ENCODE peak calls at places on chromosomes 4 and X, in six cellular contexts. One of them, this sample, is unnamed.

GRCh38 chrX:46788902-46789301 is 30.0 kb upstream of the SLC9A7 start:
- DNase-seq in lung: no peak
- DNase-seq in HTR-8/SVneo: no peak
- DNase-seq in ecto neural progenitor cell: peak; percentile 47
- DNase-seq in cardiac muscle cell: no peak
- DNase-seq in hypothalamus: no peak
- DNase-seq in this sample: no peak

GRCh38 chr4:94695389-94695788 is 62.4 kb upstream of the BMPR1B start:
- DNase-seq in ecto neural progenitor cell: no peak
- DNase-seq in lung: no peak
- DNase-seq in cardiac muscle cell: no peak
- DNase-seq in HTR-8/SVneo: no peak
- DNase-seq in hypothalamus: no peak
- DNase-seq in this sample: no peak

GRCh38 chrX:1564750-1565683 is 26.4 kb upstream of the AKAP17A start:
- DNase-seq in HTR-8/SVneo: no peak
- DNase-seq in lung: peak; percentile 21
- DNase-seq in hypothalamus: no peak
- DNase-seq in cardiac muscle cell: no peak
- DNase-seq in ecto neural progenitor cell: no peak
- DNase-seq in this sample: no peak

GRCh38 chrX:117689956-117690355 is 426.7 kb downstream of the KLHL13 start:
- DNase-seq in cardiac muscle cell: no peak
- DNase-seq in ecto neural progenitor cell: no peak
- DNase-seq in hypothalamus: no peak
- DNase-seq in lung: no peak
- DNase-seq in HTR-8/SVneo: no peak
- DNase-seq in this sample: no peak

GRCh38 chrX:11010476-11010875 is 100.7 kb upstream of the HCCS start:
- DNase-seq in cardiac muscle cell: no peak
- DNase-seq in ecto neural progenitor cell: no peak
- DNase-seq in lung: no peak
- DNase-seq in hypothalamus: no peak
- DNase-seq in HTR-8/SVneo: no peak
- DNase-seq in this sample: no peak

GRCh38 chr4:85964298-85964697 is 395.6 kb downstream of the MAPK10 start:
- DNase-seq in cardiac muscle cell: no peak
- DNase-seq in lung: no peak
- DNase-seq in ecto neural progenitor cell: no peak
- DNase-seq in hypothalamus: no peak
- DNase-seq in HTR-8/SVneo: no peak
- DNase-seq in this sample: no peak

GRCh38 chr4:116531870-116532269 is 553.5 kb downstream of the TRAM1L1 start:
- DNase-seq in ecto neural progenitor cell: no peak
- DNase-seq in HTR-8/SVneo: no peak
- DNase-seq in cardiac muscle cell: no peak
- DNase-seq in hypothalamus: no peak
- DNase-seq in lung: no peak
- DNase-seq in this sample: no peak

GRCh38 chrX:107600366-107600765 is 27.9 kb upstream of the PRPS1 start:
- DNase-seq in hypothalamus: no peak
- DNase-seq in lung: no peak
- DNase-seq in HTR-8/SVneo: no peak
- DNase-seq in ecto neural progenitor cell: no peak
- DNase-seq in cardiac muscle cell: no peak
- DNase-seq in this sample: no peak

GRCh38 chr4:13325744-13326143 is 158.4 kb downstream of the RAB28 start:
- DNase-seq in HTR-8/SVneo: no peak
- DNase-seq in cardiac muscle cell: peak; percentile 44
- DNase-seq in ecto neural progenitor cell: no peak
- DNase-seq in hypothalamus: no peak
- DNase-seq in lung: no peak
- DNase-seq in this sample: no peak

GRCh38 chrX:15738686-15739016 is 581 bp downstream of the CA5B start:
- DNase-seq in hypothalamus: no peak
- DNase-seq in lung: no peak
- DNase-seq in HTR-8/SVneo: no peak
- DNase-seq in ecto neural progenitor cell: no peak
- DNase-seq in cardiac muscle cell: no peak
- DNase-seq in this sample: no peak

GRCh38 chrX:149510386-149510785 is 5.3 kb upstream of the IDS start:
- DNase-seq in HTR-8/SVneo: no peak
- DNase-seq in hypothalamus: no peak
- DNase-seq in lung: no peak
- DNase-seq in ecto neural progenitor cell: no peak
- DNase-seq in cardiac muscle cell: no peak
- DNase-seq in this sample: no peak

GRCh38 chr4:7425591-7426468 is 8.9 kb downstream of the PSAPL1 start:
- DNase-seq in HTR-8/SVneo: no peak
- DNase-seq in lung: no peak
- DNase-seq in cardiac muscle cell: no peak
- DNase-seq in hypothalamus: no peak
- DNase-seq in ecto neural progenitor cell: no peak
- DNase-seq in this sample: no peak

GRCh38 chrX:129115104-129115503 is 408.2 kb downstream of the SMARCA1 start:
- DNase-seq in HTR-8/SVneo: peak; percentile 0
- DNase-seq in hypothalamus: no peak
- DNase-seq in lung: no peak
- DNase-seq in cardiac muscle cell: peak; percentile 81
- DNase-seq in ecto neural progenitor cell: peak; percentile 54
- DNase-seq in this sample: no peak

GRCh38 chrX:149314031-149314430 is 191.1 kb downstream of the IDS start:
- DNase-seq in lung: no peak
- DNase-seq in ecto neural progenitor cell: no peak
- DNase-seq in HTR-8/SVneo: no peak
- DNase-seq in hypothalamus: no peak
- DNase-seq in cardiac muscle cell: no peak
- DNase-seq in this sample: no peak

GRCh38 chr4:74189331-74190043 is 31.6 kb downstream of the MTHFD2L start:
- DNase-seq in hypothalamus: no peak
- DNase-seq in ecto neural progenitor cell: no peak
- DNase-seq in HTR-8/SVneo: peak; percentile 8
- DNase-seq in lung: no peak
- DNase-seq in cardiac muscle cell: peak; percentile 47
- DNase-seq in this sample: no peak

GRCh38 chr4:17260395-17260907 is 251.4 kb downstream of the QDPR start:
- DNase-seq in HTR-8/SVneo: no peak
- DNase-seq in lung: no peak
- DNase-seq in cardiac muscle cell: no peak
- DNase-seq in hypothalamus: no peak
- DNase-seq in ecto neural progenitor cell: no peak
- DNase-seq in this sample: no peak

GRCh38 chr4:143399113-143399949 is 62.7 kb downstream of the GAB1 start:
- DNase-seq in cardiac muscle cell: peak; percentile 39
- DNase-seq in hypothalamus: no peak
- DNase-seq in ecto neural progenitor cell: no peak
- DNase-seq in HTR-8/SVneo: no peak
- DNase-seq in lung: no peak
- DNase-seq in this sample: no peak

GRCh38 chr4:108024078-108024990 is 34.6 kb downstream of the HADH start:
- DNase-seq in hypothalamus: no peak
- DNase-seq in lung: no peak
- DNase-seq in HTR-8/SVneo: no peak
- DNase-seq in cardiac muscle cell: no peak
- DNase-seq in ecto neural progenitor cell: no peak
- DNase-seq in this sample: no peak

GRCh38 chr4:123555500-123556273 is 159.1 kb downstream of the SPRY1 start:
- DNase-seq in cardiac muscle cell: peak; percentile 60
- DNase-seq in ecto neural progenitor cell: no peak
- DNase-seq in hypothalamus: no peak
- DNase-seq in lung: peak; percentile 89
- DNase-seq in HTR-8/SVneo: peak; percentile 62
- DNase-seq in this sample: peak; percentile 3

GRCh38 chr4:1523907-1524636 is 117.8 kb upstream of the NKX1-1 start:
- DNase-seq in HTR-8/SVneo: no peak
- DNase-seq in cardiac muscle cell: no peak
- DNase-seq in hypothalamus: no peak
- DNase-seq in ecto neural progenitor cell: no peak
- DNase-seq in lung: no peak
- DNase-seq in this sample: no peak

GRCh38 chr4:77184018-77184417 is 27.0 kb downstream of the CCNG2 start:
- DNase-seq in hypothalamus: no peak
- DNase-seq in cardiac muscle cell: no peak
- DNase-seq in lung: no peak
- DNase-seq in HTR-8/SVneo: no peak
- DNase-seq in ecto neural progenitor cell: no peak
- DNase-seq in this sample: no peak

GRCh38 chr4:107304699-107305286 is 268.7 kb upstream of the DKK2 start:
- DNase-seq in hypothalamus: no peak
- DNase-seq in HTR-8/SVneo: no peak
- DNase-seq in lung: no peak
- DNase-seq in ecto neural progenitor cell: no peak
- DNase-seq in cardiac muscle cell: peak; percentile 55
- DNase-seq in this sample: no peak

GRCh38 chr4:119111296-119111695 is 24.3 kb upstream of the MYOZ2 start:
- DNase-seq in cardiac muscle cell: no peak
- DNase-seq in lung: no peak
- DNase-seq in HTR-8/SVneo: no peak
- DNase-seq in hypothalamus: no peak
- DNase-seq in ecto neural progenitor cell: no peak
- DNase-seq in this sample: no peak

GRCh38 chr4:79886557-79886956 is 186.5 kb downstream of the ANTXR2 start:
- DNase-seq in HTR-8/SVneo: no peak
- DNase-seq in hypothalamus: no peak
- DNase-seq in lung: no peak
- DNase-seq in ecto neural progenitor cell: no peak
- DNase-seq in cardiac muscle cell: no peak
- DNase-seq in this sample: no peak

GRCh38 chrX:93591398-93591797 is 82.0 kb downstream of the NAP1L3 start:
- DNase-seq in lung: no peak
- DNase-seq in cardiac muscle cell: no peak
- DNase-seq in hypothalamus: no peak
- DNase-seq in ecto neural progenitor cell: no peak
- DNase-seq in HTR-8/SVneo: no peak
- DNase-seq in this sample: no peak

GRCh38 chrX:134717698-134718328 is 59.5 kb upstream of the PLAC1 start:
- DNase-seq in cardiac muscle cell: no peak
- DNase-seq in ecto neural progenitor cell: no peak
- DNase-seq in lung: no peak
- DNase-seq in hypothalamus: no peak
- DNase-seq in HTR-8/SVneo: no peak
- DNase-seq in this sample: no peak

GRCh38 chr4:13642576-13642975 is 15.1 kb upstream of the BOD1L1 start:
- DNase-seq in hypothalamus: no peak
- DNase-seq in HTR-8/SVneo: no peak
- DNase-seq in cardiac muscle cell: no peak
- DNase-seq in lung: no peak
- DNase-seq in ecto neural progenitor cell: no peak
- DNase-seq in this sample: peak; percentile 3

GRCh38 chr4:87819281-87819919 is 13.4 kb upstream of the MEPE start:
- DNase-seq in cardiac muscle cell: no peak
- DNase-seq in lung: no peak
- DNase-seq in hypothalamus: no peak
- DNase-seq in HTR-8/SVneo: peak; percentile 2
- DNase-seq in ecto neural progenitor cell: no peak
- DNase-seq in this sample: no peak

GRCh38 chr4:152390216-152390615 is 145.7 kb downstream of the FBXW7 start:
- DNase-seq in cardiac muscle cell: no peak
- DNase-seq in ecto neural progenitor cell: no peak
- DNase-seq in lung: no peak
- DNase-seq in HTR-8/SVneo: no peak
- DNase-seq in hypothalamus: no peak
- DNase-seq in this sample: no peak

GRCh38 chr4:138869631-138870030 is 145.9 kb upstream of the NOCT start:
- DNase-seq in cardiac muscle cell: no peak
- DNase-seq in lung: no peak
- DNase-seq in hypothalamus: no peak
- DNase-seq in ecto neural progenitor cell: no peak
- DNase-seq in HTR-8/SVneo: no peak
- DNase-seq in this sample: no peak